ENCODE peak calls at places on chromosomes 7 and 10, in six cellular contexts. S is activated effector memory CD4-positive, alpha-beta T cell treated with anti-CD3 and anti-CD28 coated beads, Interleukin-2, amount 50 U/mL, for 16 hours; C is cardiac muscle cell; Y is aorta; W is ovary; X is GM03348. T is an unnamed sample.

GRCh38 chr7:16084370-16084769 is 337.0 kb downstream of the CRPPA start:
- DNase-seq in Y (no peak), S (no peak), W (no peak), C (no peak), X (no peak), T (peak; percentile 14)

GRCh38 chr7:5532520-5533335 is 109.1 kb upstream of the TNRC18 start:
- DNase-seq in W (peak; percentile 55), X (peak; percentile 63), S (peak; percentile 85), C (peak; percentile 45), Y (peak; percentile 84), T (peak; percentile 95)

GRCh38 chr10:43294241-43294658 is 27.4 kb upstream of the RASGEF1A start:
- DNase-seq in S (peak; percentile 81), W (no peak), X (no peak), C (no peak), Y (no peak), T (no peak)

GRCh38 chr7:105502173-105502572 is 19.9 kb downstream of the PUS7 start:
- DNase-seq in C (no peak), X (no peak), W (no peak), S (no peak), Y (no peak), T (no peak)

GRCh38 chr7:96322847-96323461 is 1.1 kb upstream of the SLC25A13 start:
- DNase-seq in W (no peak), X (no peak), S (no peak), Y (no peak), C (no peak), T (no peak)

GRCh38 chr7:74044366-74045350 is 16.7 kb downstream of the ELN start:
- DNase-seq in X (no peak), W (no peak), Y (peak; percentile 74), C (no peak), S (no peak), T (no peak)

GRCh38 chr10:114271779-114272167 is 32.7 kb downstream of the VWA2 start:
- DNase-seq in C (no peak), Y (no peak), X (peak; percentile 91), S (no peak), W (no peak), T (peak; percentile 16)

GRCh38 chr10:121368347-121369025 is 229.8 kb downstream of the FGFR2 start:
- DNase-seq in X (no peak), Y (no peak), W (no peak), C (no peak), S (no peak), T (no peak)

GRCh38 chr10:35421553-35422178 is 85.4 kb downstream of the CCNY start:
- DNase-seq in W (no peak), Y (no peak), C (no peak), X (peak; percentile 89), S (no peak), T (no peak)

GRCh38 chr10:30006410-30006809 is 53.0 kb downstream of the JCAD start:
- DNase-seq in C (no peak), S (no peak), X (no peak), W (no peak), Y (no peak), T (no peak)

GRCh38 chr7:66267249-66267648 is 62.1 kb downstream of the TPST1 start:
- DNase-seq in W (no peak), X (peak; percentile 73), C (no peak), S (no peak), Y (no peak), T (no peak)

GRCh38 chr10:24825551-24825950 is 101.9 kb upstream of the ARHGAP21 start:
- DNase-seq in C (no peak), W (no peak), S (no peak), Y (no peak), X (peak; percentile 61), T (no peak)

GRCh38 chr10:30903397-30904138 is 128.1 kb downstream of the ZNF438 start:
- DNase-seq in Y (no peak), C (no peak), S (no peak), W (no peak), X (no peak), T (no peak)

GRCh38 chr7:27661776-27662489 is 750 bp downstream of the HIBADH start:
- DNase-seq in C (no peak), W (no peak), X (peak; percentile 38), Y (no peak), S (peak; percentile 67), T (peak; percentile 52)

GRCh38 chr7:131302876-131303707 is 24.6 kb upstream of the MKLN1 start:
- DNase-seq in Y (no peak), W (no peak), X (peak; percentile 20), C (no peak), S (peak; percentile 69), T (peak; percentile 50)

T was measured in Calu3.